ENCODE peak calls at places on chromosome 21, in six cellular contexts. X is endothelial cell of umbilical vein, T is A549, H is HepG2, B is K562, W is GM12878. Y is an unnamed sample.

GRCh38 chr21:33029975-33030461 is 4.3 kb downstream of the OLIG2 start:
- DNase-seq in B (no peak), T (no peak), X (no peak), W (no peak), H (no peak), Y (no peak)

GRCh38 chr21:25456672-25457071 is 150.6 kb downstream of the MRPL39 start:
- DNase-seq in B (no peak), T (no peak), H (no peak), W (peak), X (peak), Y (no peak)

GRCh38 chr21:43343095-43343991 is 83.6 kb downstream of the SIK1 start:
- DNase-seq in T (peak), H (peak), X (no peak), W (no peak), B (no peak), Y (no peak)

GRCh38 chr21:18168108-18168507 is 76.5 kb upstream of the CHODL start:
- DNase-seq in X (no peak), B (no peak), T (no peak), H (no peak), W (no peak), Y (no peak)

GRCh38 chr21:38958940-38959685 is 153.4 kb downstream of the ETS2 start:
- DNase-seq in X (no peak), H (peak), W (no peak), B (peak), T (no peak), Y (peak)

GRCh38 chr21:39707316-39707715 is 37.7 kb upstream of the IGSF5 start:
- DNase-seq in T (no peak), B (no peak), W (no peak), X (no peak), H (no peak), Y (no peak)

GRCh38 chr21:28445081-28445830 is 547.4 kb downstream of the LTN1 start:
- DNase-seq in B (no peak), H (no peak), W (no peak), X (no peak), T (no peak), Y (no peak)

GRCh38 chr21:20646431-20646830 is 351.8 kb upstream of the NCAM2 start:
- DNase-seq in B (no peak), W (no peak), H (no peak), X (no peak), T (no peak), Y (no peak)

GRCh38 chr21:43262427-43262826 is 93.6 kb downstream of the CRYAA start:
- DNase-seq in H (no peak), B (no peak), W (no peak), X (peak), T (no peak), Y (peak)

GRCh38 chr21:38821959-38822682 is 16.4 kb downstream of the ETS2 start:
- DNase-seq in B (no peak), W (no peak), T (no peak), X (no peak), H (no peak), Y (no peak)

GRCh38 chr21:18334066-18334465 is 69.5 kb downstream of the TMPRSS15 start:
- DNase-seq in W (no peak), T (no peak), X (no peak), B (no peak), H (no peak), Y (no peak)

GRCh38 chr21:30152792-30153191 is 13.8 kb downstream of the CLDN17 start:
- DNase-seq in T (no peak), H (no peak), B (no peak), W (no peak), X (no peak), Y (no peak)

GRCh38 chr21:14569868-14570267 is 23.8 kb upstream of the SAMSN1 start:
- DNase-seq in W (no peak), H (no peak), B (no peak), X (no peak), T (no peak), Y (no peak)

GRCh38 chr21:38952890-38953289 is 147.2 kb downstream of the ETS2 start:
- DNase-seq in W (no peak), H (no peak), B (no peak), T (no peak), X (no peak), Y (no peak)

GRCh38 chr21:43301424-43302355 is 125.2 kb downstream of the SIK1 start:
- DNase-seq in X (no peak), B (no peak), W (no peak), T (no peak), H (no peak), Y (no peak)

GRCh38 chr21:36005018-36005417 is 55.3 kb downstream of the SETD4 start:
- DNase-seq in W (no peak), X (no peak), H (no peak), T (no peak), B (peak), Y (peak)

GRCh38 chr21:25862596-25862995 is 127.8 kb downstream of the GABPA start:
- DNase-seq in X (no peak), H (peak), W (no peak), T (no peak), B (peak), Y (peak)

GRCh38 chr21:26124421-26124833 is 46.1 kb downstream of the APP start:
- DNase-seq in T (no peak), W (no peak), H (no peak), B (no peak), X (peak), Y (no peak)

GRCh38 chr21:20443558-20444155 is 554.6 kb upstream of the NCAM2 start:
- DNase-seq in T (no peak), W (no peak), X (no peak), B (peak), H (no peak), Y (peak)

GRCh38 chr21:39000496-39000895 is 182.8 kb downstream of the PSMG1 start:
- DNase-seq in H (no peak), B (no peak), X (peak), W (no peak), T (no peak), Y (peak)

GRCh38 chr21:30194701-30195299 is 21.1 kb downstream of the CLDN8 start:
- DNase-seq in B (peak), W (no peak), X (no peak), T (no peak), H (peak), Y (peak)

GRCh38 chr21:26652891-26653290 is 79.8 kb upstream of the CYYR1 start:
- DNase-seq in B (no peak), H (no peak), X (no peak), T (no peak), W (no peak), Y (no peak)

GRCh38 chr21:25428537-25428936 is 178.7 kb downstream of the MRPL39 start:
- DNase-seq in T (no peak), X (no peak), W (no peak), H (no peak), B (no peak), Y (no peak)

GRCh38 chr21:40671721-40672120 is 175.2 kb downstream of the DSCAM start:
- DNase-seq in W (no peak), H (no peak), B (no peak), T (no peak), X (no peak), Y (no peak)

GRCh38 chr21:33825898-33826297 is 89.7 kb downstream of the ATP5PO start:
- DNase-seq in B (no peak), H (no peak), W (no peak), T (no peak), X (no peak), Y (no peak)

GRCh38 chr21:39051561-39051949 is 131.7 kb downstream of the PSMG1 start:
- DNase-seq in T (no peak), W (no peak), H (no peak), B (no peak), X (no peak), Y (no peak)

GRCh38 chr21:38590449-38590848 is 92.2 kb upstream of the ERG start:
- DNase-seq in B (no peak), T (no peak), X (no peak), H (no peak), W (no peak), Y (no peak)

GRCh38 chr21:18801468-18801867 is 397.9 kb upstream of the TMPRSS15 start:
- DNase-seq in B (no peak), W (no peak), H (no peak), T (no peak), X (peak), Y (peak)

GRCh38 chr21:33266784-33267135 is 593 bp downstream of the IL10RB start:
- DNase-seq in H (no peak), B (no peak), W (no peak), T (no peak), X (no peak), Y (no peak)

GRCh38 chr21:38787461-38788274 is 18.1 kb upstream of the ETS2 start:
- DNase-seq in W (no peak), T (peak), H (peak), X (no peak), B (peak), Y (peak)

GRCh38 chr21:26844258-26845065 is 747 bp downstream of the ADAMTS1 start:
- DNase-seq in B (no peak), W (no peak), H (no peak), X (peak), T (no peak), Y (no peak)

GRCh38 chr21:40752125-40752524 is 94.8 kb downstream of the DSCAM start:
- DNase-seq in B (no peak), T (no peak), W (no peak), X (no peak), H (no peak), Y (no peak)

GRCh38 chr21:43308511-43309283 is 118.2 kb downstream of the SIK1 start:
- DNase-seq in W (no peak), B (no peak), H (no peak), X (no peak), T (no peak), Y (no peak)

GRCh38 chr21:39317134-39318090 is 4.0 kb upstream of the BRWD1 start:
- DNase-seq in H (no peak), X (no peak), T (no peak), B (no peak), W (no peak), Y (peak)

GRCh38 chr21:33299181-33299752 is 25.5 kb upstream of the IFNAR1 start:
- DNase-seq in H (no peak), X (no peak), B (no peak), W (peak), T (no peak), Y (peak)

GRCh38 chr21:39313042-39313456 is 383 bp downstream of the BRWD1 start:
- DNase-seq in H (no peak), W (no peak), X (no peak), B (peak), T (peak), Y (no peak)

GRCh38 chr21:26117972-26118367 is 52.6 kb downstream of the APP start:
- DNase-seq in B (no peak), T (no peak), H (no peak), X (no peak), W (no peak), Y (no peak)

DNA sequence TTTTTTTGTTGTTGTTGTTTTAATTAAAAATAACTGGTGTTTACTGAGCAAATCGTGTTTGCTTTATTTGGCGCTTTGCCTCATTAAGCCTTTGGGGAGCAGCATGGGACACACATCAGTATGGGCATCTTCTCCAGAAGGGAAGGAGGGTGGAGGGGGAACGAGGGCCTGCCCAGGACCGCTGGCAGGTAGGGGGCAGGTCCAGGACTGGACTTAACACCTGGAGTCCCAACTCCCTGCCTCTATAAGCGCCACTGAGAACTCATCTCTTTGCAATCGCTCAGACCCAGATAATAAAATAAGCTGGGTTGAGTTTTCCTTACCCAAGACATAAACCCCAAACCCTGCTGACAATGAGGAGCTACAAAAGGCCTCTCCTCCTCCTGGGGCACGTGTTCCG is 15.1 kb downstream of the ABCG1 start:
- DNase-seq in H (no peak), T (no peak), X (no peak), B (no peak), W (no peak), Y (no peak)
- TF ChIP-seq POLR2A in H (no peak), T (no peak), X (no peak), B (no peak), W (no peak), Y (no peak)

GRCh38 chr21:31918250-31918775 is 45.5 kb downstream of the HUNK start:
- DNase-seq in X (no peak), H (no peak), W (no peak), B (no peak), T (no peak), Y (no peak)
- TF ChIP-seq CTCF in X (no peak), H (no peak), W (no peak), B (no peak), T (no peak), Y (no peak)

GRCh38 chr21:16033193-16033592 is 303.4 kb downstream of the USP25 start:
- DNase-seq in T (no peak), W (no peak), B (no peak), H (no peak), X (no peak), Y (no peak)
- TF ChIP-seq MYC in T (no peak), W (no peak), B (no peak), H (no peak), X (no peak), Y (no peak)

GRCh38 chr21:46188226-46189212 is 4.3 kb upstream of the SPATC1L start:
- DNase-seq in X (peak), W (no peak), H (peak), T (peak), B (peak), Y (peak)
- TF ChIP-seq POLR2A in X (no peak), W (no peak), H (no peak), T (no peak), B (no peak), Y (no peak)

GRCh38 chr21:44670642-44671432 is 4.1 kb upstream of the KRTAP12-2 start:
- DNase-seq in T (no peak), X (no peak), B (no peak), H (no peak), W (no peak), Y (no peak)
- TF ChIP-seq CTCF in T (no peak), X (no peak), B (no peak), H (no peak), W (no peak), Y (no peak)

GRCh38 chr21:37244506-37245083 is 22.5 kb downstream of the VPS26C start:
- DNase-seq in W (no peak), X (no peak), H (no peak), B (no peak), T (no peak), Y (no peak)

GRCh38 chr21:37237764-37238163 is 29.4 kb downstream of the VPS26C start:
- DNase-seq in B (no peak), X (peak), W (no peak), H (no peak), T (no peak), Y (no peak)

GRCh38 chr21:37243961-37244360 is 23.2 kb downstream of the VPS26C start:
- DNase-seq in T (no peak), W (no peak), B (no peak), X (no peak), H (no peak), Y (no peak)

GRCh38 chr21:37241426-37241825 is 25.7 kb downstream of the VPS26C start:
- DNase-seq in H (no peak), W (no peak), X (no peak), B (no peak), T (no peak), Y (no peak)

DNA sequence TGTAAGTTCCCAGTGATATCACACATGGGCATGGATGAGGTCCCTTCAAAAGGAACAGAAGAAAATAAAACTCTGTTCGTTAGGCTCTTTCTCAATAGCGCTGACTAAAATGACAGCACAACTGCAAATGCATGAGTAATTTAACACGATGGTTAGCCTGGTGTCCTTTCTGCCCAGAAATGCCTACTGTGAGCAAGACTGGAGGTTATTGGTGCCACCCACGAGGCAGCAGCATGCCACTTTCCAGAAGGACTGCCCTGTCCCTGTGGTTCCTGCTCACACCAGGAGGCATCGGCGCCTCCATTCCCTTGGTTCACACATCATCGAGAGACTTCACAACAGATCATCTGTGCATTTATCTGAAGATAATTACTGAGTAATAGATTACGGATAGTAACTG is 26.2 kb downstream of the VPS26C start:
- DNase-seq in B (no peak), T (no peak), W (no peak), H (no peak), X (no peak), Y (no peak)
- TF ChIP-seq MYC in B (no peak), T (no peak), W (no peak), H (no peak), X (no peak), Y (no peak)

GRCh38 chr21:41953831-41954653 is at the start of gene C2CD2:
- DNase-seq in X (peak), H (peak), B (peak), T (peak), W (no peak), Y (peak)
- TF ChIP-seq POLR2A in X (peak), H (no peak), B (no peak), T (peak), W (peak), Y (no peak)

GRCh38 chr21:46349134-46349760 is 25.3 kb downstream of the PCNT start:
- DNase-seq in T (no peak), B (no peak), H (no peak), W (no peak), X (no peak), Y (no peak)

GRCh38 chr21:46346296-46347202 is 22.6 kb downstream of the PCNT start:
- DNase-seq in T (no peak), H (no peak), X (no peak), W (no peak), B (no peak), Y (no peak)

GRCh38 chr21:46347203-46347550 is 23.2 kb downstream of the PCNT start:
- DNase-seq in H (no peak), B (no peak), W (no peak), X (peak), T (no peak), Y (no peak)

GRCh38 chr21:46345861-46346260 is 21.9 kb downstream of the PCNT start:
- DNase-seq in H (no peak), B (no peak), X (no peak), T (no peak), W (no peak), Y (no peak)

GRCh38 chr21:46347791-46348381 is 23.9 kb downstream of the PCNT start:
- DNase-seq in B (no peak), H (no peak), X (no peak), T (no peak), W (no peak), Y (no peak)
- TF ChIP-seq CTCF in B (no peak), H (no peak), X (no peak), T (no peak), W (no peak), Y (no peak)

DNA sequence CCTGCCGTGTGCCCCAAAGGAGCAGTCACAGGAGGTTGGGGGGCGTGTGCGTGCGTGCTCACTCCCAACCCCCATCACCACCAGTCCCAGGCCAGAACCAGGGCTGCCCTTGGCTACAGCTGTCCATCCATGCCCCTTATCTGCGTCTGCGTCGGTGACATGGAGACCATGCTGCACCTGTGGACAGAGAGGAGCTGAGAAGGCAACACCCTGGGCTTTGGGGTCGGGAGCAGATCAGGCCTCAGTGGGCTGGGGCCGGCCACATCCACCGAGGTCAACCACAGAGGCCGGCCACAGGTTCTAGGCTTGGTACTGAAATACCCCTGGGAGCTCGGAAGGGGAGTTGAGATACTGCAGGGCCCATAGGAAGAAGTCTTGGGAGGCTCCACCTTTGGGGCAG is 23.5 kb downstream of the COL6A1 start:
- DNase-seq in H (no peak), W (no peak), T (no peak), X (no peak), B (no peak), Y (no peak)
- TF ChIP-seq MYC in H (no peak), W (no peak), T (no peak), X (no peak), B (no peak), Y (no peak)

GRCh38 chr21:34844033-34844923 is 175.5 kb downstream of the CLIC6 start:
- DNase-seq in X (no peak), W (no peak), H (no peak), B (no peak), T (no peak), Y (no peak)
- TF ChIP-seq POLR2A in X (no peak), W (no peak), H (no peak), B (no peak), T (no peak), Y (no peak)